ENCODE peak calls at places on chromosomes 2 and 18, in ten cellular contexts. O, S, C, A, B, X, R, M, K and D are unnamed samples.

GRCh38 chr2:191228861-191229260 is 16.3 kb upstream of the MYO1B start:
- DNase-seq in R (no peak), A (no peak), K (no peak), M (no peak), O (no peak), B (no peak), C (no peak), X (no peak), S (no peak), D (no peak)

GRCh38 chr18:50704541-50704940 is 115.3 kb downstream of the MRO start:
- DNase-seq in O (no peak), C (no peak), M (no peak), R (no peak), K (no peak), S (no peak), X (no peak), B (no peak), A (no peak), D (no peak)

GRCh38 chr18:21053127-21053526 is 58.5 kb downstream of the ROCK1 start:
- DNase-seq in A (peak; percentile 90), O (no peak), M (no peak), X (no peak), C (no peak), B (no peak), K (no peak), S (no peak), R (no peak), D (no peak)

GRCh38 chr2:84815146-84815545 is 65.7 kb downstream of the TRABD2A start:
- DNase-seq in O (no peak), A (peak; percentile 70), K (no peak), R (no peak), C (no peak), S (no peak), M (no peak), X (no peak), B (no peak), D (no peak)

GRCh38 chr18:25279133-25279532 is 72.8 kb downstream of the ZNF521 start:
- DNase-seq in B (no peak), C (no peak), R (no peak), S (no peak), X (no peak), A (peak; percentile 87), K (no peak), O (no peak), M (no peak), D (no peak)

GRCh38 chr2:44836174-44836573 is 105.3 kb upstream of the SIX3 start:
- DNase-seq in R (no peak), M (no peak), S (peak; percentile 71), O (no peak), A (no peak), X (no peak), K (no peak), B (no peak), C (no peak), D (no peak)

GRCh38 chr2:28681216-28681981 is 70.2 kb upstream of the PPP1CB start:
- DNase-seq in S (peak; percentile 82), A (peak; percentile 81), R (no peak), K (peak; percentile 59), O (no peak), C (peak; percentile 39), B (no peak), X (no peak), M (peak; percentile 86), D (peak; percentile 53)

GRCh38 chr2:142825861-142826260 is 51.6 kb upstream of the KYNU start:
- DNase-seq in M (no peak), K (no peak), B (no peak), R (no peak), C (no peak), O (no peak), S (no peak), A (no peak), X (no peak), D (no peak)

GRCh38 chr2:150570712-150571111 is 83.2 kb upstream of the RND3 start:
- DNase-seq in O (no peak), S (no peak), M (no peak), A (peak; percentile 96), B (no peak), C (no peak), R (no peak), K (no peak), X (no peak), D (no peak)

GRCh38 chr2:84427235-84428138 is 31.6 kb downstream of the SUCLG1 start:
- DNase-seq in S (no peak), C (no peak), A (peak; percentile 31), R (no peak), B (no peak), K (no peak), M (no peak), O (no peak), X (no peak), D (no peak)

GRCh38 chr2:3198119-3198518 is 179.5 kb downstream of the EIPR1 start:
- DNase-seq in R (no peak), K (no peak), B (peak; percentile 41), M (no peak), X (no peak), O (no peak), C (no peak), A (no peak), S (peak; percentile 27), D (no peak)

GRCh38 chr2:191927991-191928390 is 81.1 kb upstream of the CAVIN2 start:
- DNase-seq in M (no peak), R (no peak), O (no peak), S (no peak), X (no peak), B (no peak), C (no peak), K (no peak), A (peak; percentile 45), D (no peak)

GRCh38 chr2:45257820-45258219 is 248.6 kb upstream of the SIX2 start:
- DNase-seq in C (no peak), B (no peak), S (no peak), K (no peak), M (no peak), A (no peak), R (peak; percentile 60), X (no peak), O (no peak), D (no peak)